ENCODE peak calls at places on chromosomes 11 and 22, in five cellular contexts. O is SK-N-SH, R is K562, Q is HCT116, H is HepG2. P is an unnamed sample.

GRCh38 chr11:18706330-18707243 is 8.0 kb downstream of the TMEM86A start:
- DNase-seq in O (peak), R (no peak), Q (no peak), H (no peak), P (no peak)

GRCh38 chr11:83007909-83008580 is 63.7 kb downstream of the RAB30 start:
- DNase-seq in O (peak), R (peak), Q (no peak), H (peak), P (no peak)

GRCh38 chr11:100778386-100778785 is 91.3 kb downstream of the ARHGAP42 start:
- DNase-seq in O (no peak), R (no peak), Q (no peak), H (no peak), P (no peak)

GRCh38 chr11:120780239-120780638 is 243.7 kb upstream of the TBCEL start:
- DNase-seq in O (no peak), R (no peak), Q (no peak), H (no peak), P (no peak)

GRCh38 chr22:29133603-29134133 is 60.8 kb downstream of the KREMEN1 start:
- DNase-seq in O (no peak), R (no peak), Q (no peak), H (no peak), P (no peak)

GRCh38 chr22:20788627-20789344 is 14.9 kb downstream of the SERPIND1 start:
- DNase-seq in O (no peak), R (no peak), Q (no peak), H (no peak), P (no peak)

GRCh38 chr22:44755956-44756361 is 3.6 kb downstream of the ARHGAP8 start:
- DNase-seq in O (no peak), R (no peak), Q (peak), H (no peak), P (no peak)

GRCh38 chr11:73252577-73253191 is 19.5 kb upstream of the P2RY6 start:
- DNase-seq in O (peak), R (peak), Q (peak), H (no peak), P (no peak)

GRCh38 chr22:49573109-49573765 is 254.4 kb downstream of the BRD1 start:
- DNase-seq in O (no peak), R (no peak), Q (no peak), H (no peak), P (no peak)

GRCh38 chr11:79249341-79249993 is 191.4 kb downstream of the TENM4 start:
- DNase-seq in O (no peak), R (no peak), Q (no peak), H (no peak), P (no peak)

GRCh38 chr11:92791886-92792285 is 177.6 kb upstream of the MTNR1B start:
- DNase-seq in O (no peak), R (no peak), Q (no peak), H (no peak), P (no peak)

GRCh38 chr11:1921576-1922141 is 2.2 kb downstream of the TNNT3 start:
- DNase-seq in O (peak), R (no peak), Q (no peak), H (no peak), P (no peak)

GRCh38 chr11:57321996-57322880 is 2.5 kb downstream of the TNKS1BP1 start:
- DNase-seq in O (peak), R (peak), Q (peak), H (peak), P (no peak)

GRCh38 chr11:120929090-120929489 is 94.8 kb upstream of the TBCEL start:
- DNase-seq in O (no peak), R (no peak), Q (no peak), H (no peak), P (no peak)

GRCh38 chr11:18491924-18492323 is 34.8 kb downstream of the TSG101 start:
- DNase-seq in O (no peak), R (no peak), Q (no peak), H (no peak), P (no peak)

GRCh38 chr22:31278643-31279326 is 13.5 kb downstream of the PIK3IP1 start:
- DNase-seq in O (no peak), R (no peak), Q (no peak), H (no peak), P (no peak)

GRCh38 chr11:99260696-99261095 is 239.9 kb downstream of the CNTN5 start:
- DNase-seq in O (no peak), R (no peak), Q (no peak), H (no peak), P (no peak)

GRCh38 chr11:86511086-86511551 is 136.4 kb downstream of the CCDC81 start:
- DNase-seq in O (no peak), R (no peak), Q (no peak), H (no peak), P (peak)

GRCh38 chr11:88312665-88313064 is 24.9 kb downstream of the CTSC start:
- DNase-seq in O (no peak), R (no peak), Q (no peak), H (no peak), P (no peak)

GRCh38 chr11:124740277-124740882 is 638 bp downstream of the NRGN start:
- DNase-seq in O (peak), R (peak), Q (no peak), H (no peak), P (no peak)

GRCh38 chr11:132728026-132728425 is 804.3 kb downstream of the OPCML start:
- DNase-seq in O (no peak), R (no peak), Q (no peak), H (no peak), P (no peak)

GRCh38 chr11:68677432-68677831 is 6.9 kb upstream of the GAL start:
- DNase-seq in O (peak), R (peak), Q (peak), H (peak), P (no peak)

GRCh38 chr11:116887909-116888556 is 50.6 kb upstream of the APOA1 start:
- DNase-seq in O (no peak), R (no peak), Q (no peak), H (no peak), P (no peak)

GRCh38 chr22:43848366-43849171 is 13.7 kb downstream of the SULT4A1 start:
- DNase-seq in O (peak), R (no peak), Q (peak), H (no peak), P (no peak)

GRCh38 chr22:23090079-23090835 is 19.9 kb downstream of the GNAZ start:
- DNase-seq in O (no peak), R (peak), Q (no peak), H (no peak), P (no peak)

GRCh38 chr22:23088199-23088604 is 17.9 kb downstream of the GNAZ start:
- DNase-seq in O (no peak), R (peak), Q (no peak), H (no peak), P (no peak)

GRCh38 chr22:23086787-23087186 is 16.5 kb downstream of the GNAZ start:
- DNase-seq in O (no peak), R (no peak), Q (no peak), H (no peak), P (no peak)

GRCh38 chr22:23089633-23090032 is 19.3 kb downstream of the GNAZ start:
- DNase-seq in O (no peak), R (peak), Q (no peak), H (no peak), P (no peak)

DNA sequence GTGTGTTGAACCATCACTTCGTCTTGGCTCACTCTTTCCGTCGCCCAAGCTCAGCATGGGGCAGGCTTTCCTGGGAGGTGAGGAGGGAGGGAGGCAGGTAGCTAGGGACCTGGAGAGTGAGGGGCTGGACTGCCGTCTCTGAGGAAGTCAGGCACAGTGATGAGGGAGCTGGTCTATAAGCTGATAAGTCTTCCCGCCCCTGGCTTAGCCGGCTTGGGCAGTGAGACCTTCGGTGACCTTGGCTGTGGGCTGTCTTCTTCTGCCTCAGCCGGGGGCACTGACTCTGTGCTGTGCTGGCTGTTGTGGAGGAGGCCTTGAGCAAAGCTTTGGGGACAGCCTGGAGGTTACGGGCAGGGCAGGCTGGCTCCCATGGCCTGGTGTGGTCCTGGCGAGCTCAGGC is 18.7 kb downstream of the GNAZ start:
- DNase-seq in O (no peak), R (peak), Q (no peak), H (no peak), P (no peak)
- TF ChIP-seq ZBTB33 in O (no peak), R (no peak), Q (no peak), H (no peak), P (no peak)

GRCh38 chr11:129865701-129866100 is 29.7 kb downstream of the NFRKB start:
- DNase-seq in O (no peak), R (no peak), Q (no peak), H (no peak), P (no peak)

GRCh38 chr11:129866328-129866727 is 29.1 kb downstream of the NFRKB start:
- DNase-seq in O (no peak), R (no peak), Q (no peak), H (no peak), P (no peak)

GRCh38 chr11:129862123-129862522 is 33.3 kb downstream of the NFRKB start:
- DNase-seq in O (no peak), R (no peak), Q (no peak), H (no peak), P (no peak)

GRCh38 chr11:129864811-129865210 is 30.6 kb downstream of the NFRKB start:
- DNase-seq in O (no peak), R (no peak), Q (no peak), H (no peak), P (no peak)

GRCh38 chr11:129861702-129862107 is 33.7 kb downstream of the NFRKB start:
- DNase-seq in O (no peak), R (no peak), Q (peak), H (peak), P (no peak)
- TF ChIP-seq ZBTB33 in O (no peak), R (no peak), Q (no peak), H (peak), P (no peak)

GRCh38 chr22:46613606-46613997 is 6.6 kb upstream of the GRAMD4 start:
- DNase-seq in O (no peak), R (no peak), Q (no peak), H (no peak), P (peak)

GRCh38 chr22:46612904-46613605 is 7.1 kb upstream of the GRAMD4 start:
- DNase-seq in O (peak), R (no peak), Q (no peak), H (peak), P (no peak)

GRCh38 chr22:46612341-46612903 is 7.8 kb upstream of the GRAMD4 start:
- DNase-seq in O (no peak), R (no peak), Q (no peak), H (no peak), P (no peak)

GRCh38 chr22:46611189-46611588 is 9.0 kb upstream of the GRAMD4 start:
- DNase-seq in O (no peak), R (no peak), Q (no peak), H (no peak), P (no peak)

GRCh38 chr22:46614070-46614931 is 5.9 kb upstream of the GRAMD4 start:
- DNase-seq in O (no peak), R (no peak), Q (no peak), H (no peak), P (peak)
- TF ChIP-seq ZBTB33 in O (no peak), R (no peak), Q (no peak), H (peak), P (no peak)

GRCh38 chr22:35918466-35918865 is 110.2 kb downstream of the RBFOX2 start:
- DNase-seq in O (no peak), R (no peak), Q (no peak), H (no peak), P (no peak)
- TF ChIP-seq ZBTB33 in O (no peak), R (no peak), Q (no peak), H (no peak), P (no peak)

GRCh38 chr11:45336136-45336535 is 50.0 kb upstream of the SYT13 start:
- DNase-seq in O (peak), R (no peak), Q (no peak), H (no peak), P (no peak)
- TF ChIP-seq ZBTB33 in O (no peak), R (no peak), Q (no peak), H (no peak), P (no peak)

GRCh38 chr22:35611891-35612576 is 5.1 kb downstream of the MB start:
- DNase-seq in O (no peak), R (no peak), Q (no peak), H (no peak), P (peak)
- TF ChIP-seq ZBTB33 in O (no peak), R (no peak), Q (no peak), H (no peak), P (no peak)

GRCh38 chr22:42178910-42179495 is 48.4 kb upstream of the CYP2D6 start:
- DNase-seq in O (no peak), R (no peak), Q (no peak), H (no peak), P (no peak)
- TF ChIP-seq ZBTB33 in O (no peak), R (no peak), Q (no peak), H (no peak), P (no peak)

GRCh38 chr11:62427630-62428233 is 8.9 kb downstream of the SCGB1A1 start:
- DNase-seq in O (peak), R (no peak), Q (no peak), H (no peak), P (peak)
- TF ChIP-seq ZBTB33 in O (no peak), R (peak), Q (no peak), H (no peak), P (no peak)

DNA sequence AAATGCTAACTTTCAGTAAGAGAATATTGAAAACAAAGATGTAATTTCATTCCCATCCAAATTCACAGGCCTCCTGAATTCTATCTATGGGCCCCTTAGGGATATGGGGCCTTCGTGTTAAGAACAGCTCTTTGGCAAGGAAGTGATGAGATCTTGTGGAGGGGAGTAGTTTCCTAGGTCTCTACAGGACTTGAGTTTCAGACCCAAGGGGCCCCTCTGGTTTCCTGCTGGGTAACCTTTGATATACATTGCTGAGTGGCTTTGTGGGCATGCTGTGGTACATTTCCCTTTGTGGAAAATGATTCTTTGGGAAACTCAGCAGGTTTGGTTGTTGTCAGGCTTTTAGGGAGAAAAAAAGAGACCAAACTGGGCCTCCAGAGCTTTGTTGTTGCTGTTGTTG is 6.2 kb downstream of the STIM1 start:
- DNase-seq in O (no peak), R (no peak), Q (no peak), H (no peak), P (no peak)
- TF ChIP-seq ZBTB33 in O (no peak), R (no peak), Q (no peak), H (no peak), P (no peak)

P was measured in GM12878.